ENCODE peak calls at places on chromosomes 16 and 17, in four cellular contexts. One of them, this sample, is unnamed.

GRCh38 chr17:67689534-67690177 is 28.1 kb upstream of the NOL11 start:
- DNase-seq in HepG2: peak; percentile 58
- DNase-seq in GM12878: peak; percentile 37
- DNase-seq in H1: no peak
- DNase-seq in this sample: peak; percentile 77

GRCh38 chr17:39972271-39972670 is 8.3 kb upstream of the PSMD3 start:
- DNase-seq in HepG2: no peak
- DNase-seq in GM12878: no peak
- DNase-seq in H1: no peak
- DNase-seq in this sample: no peak

GRCh38 chr16:69334696-69335095 is 4.3 kb upstream of the PDF start:
- DNase-seq in HepG2: no peak
- DNase-seq in GM12878: no peak
- DNase-seq in H1: no peak
- DNase-seq in this sample: no peak

GRCh38 chr16:23225634-23226033 is 43.1 kb downstream of the SCNN1G start:
- DNase-seq in HepG2: no peak
- DNase-seq in GM12878: no peak
- DNase-seq in H1: no peak
- DNase-seq in this sample: no peak

GRCh38 chr17:29573558-29573870 is 5.0 kb downstream of the TP53I13 start:
- DNase-seq in HepG2: no peak
- DNase-seq in GM12878: no peak
- DNase-seq in H1: no peak
- DNase-seq in this sample: no peak

GRCh38 chr16:84084570-84085270 is 32.0 kb downstream of the MBTPS1 start:
- DNase-seq in HepG2: peak; percentile 78
- DNase-seq in GM12878: peak; percentile 28
- DNase-seq in H1: peak; percentile 80
- DNase-seq in this sample: peak; percentile 84

GRCh38 chr16:27317738-27318398 is 4.1 kb downstream of the IL4R start:
- DNase-seq in HepG2: no peak
- DNase-seq in GM12878: no peak
- DNase-seq in H1: no peak
- DNase-seq in this sample: no peak

GRCh38 chr17:81711814-81712467 is at the start of gene SLC25A10:
- DNase-seq in HepG2: peak; percentile 89
- DNase-seq in GM12878: no peak
- DNase-seq in H1: peak; percentile 85
- DNase-seq in this sample: peak; percentile 99

GRCh38 chr17:38578229-38578628 is 27.5 kb downstream of the SRCIN1 start:
- DNase-seq in HepG2: no peak
- DNase-seq in GM12878: no peak
- DNase-seq in H1: no peak
- DNase-seq in this sample: peak; percentile 84

GRCh38 chr17:49616546-49617205 is 41.0 kb downstream of the NXPH3 start:
- DNase-seq in HepG2: no peak
- DNase-seq in GM12878: no peak
- DNase-seq in H1: no peak
- DNase-seq in this sample: no peak

GRCh38 chr17:51435641-51436091 is 175.3 kb downstream of the UTP18 start:
- DNase-seq in HepG2: peak; percentile 92
- DNase-seq in GM12878: no peak
- DNase-seq in H1: peak; percentile 72
- DNase-seq in this sample: peak; percentile 66

GRCh38 chr16:6125483-6126259 is 1028.1 kb upstream of the EEF2KMT start:
- DNase-seq in HepG2: no peak
- DNase-seq in GM12878: no peak
- DNase-seq in H1: no peak
- DNase-seq in this sample: no peak

GRCh38 chr17:80817861-80818260 is 173.8 kb upstream of the CHMP6 start:
- DNase-seq in HepG2: no peak
- DNase-seq in GM12878: no peak
- DNase-seq in H1: no peak
- DNase-seq in this sample: peak; percentile 35

GRCh38 chr16:48194828-48195566 is 39.2 kb upstream of the ABCC12 start:
- DNase-seq in HepG2: peak; percentile 86
- DNase-seq in GM12878: no peak
- DNase-seq in H1: no peak
- DNase-seq in this sample: no peak

GRCh38 chr16:48013476-48013875 is 142.3 kb downstream of the ABCC12 start:
- DNase-seq in HepG2: no peak
- DNase-seq in GM12878: no peak
- DNase-seq in H1: no peak
- DNase-seq in this sample: no peak

GRCh38 chr17:28247671-28248556 is 71.1 kb upstream of the TMEM97 start:
- DNase-seq in HepG2: no peak
- DNase-seq in GM12878: no peak
- DNase-seq in H1: no peak
- DNase-seq in this sample: peak; percentile 38

GRCh38 chr16:70804729-70805169 is 3.8 kb upstream of the VAC14 start:
- DNase-seq in HepG2: no peak
- DNase-seq in GM12878: no peak
- DNase-seq in H1: no peak
- DNase-seq in this sample: no peak

GRCh38 chr16:83624436-83625120 is 183.2 kb upstream of the HSBP1 start:
- DNase-seq in HepG2: no peak
- DNase-seq in GM12878: no peak
- DNase-seq in H1: peak; percentile 41
- DNase-seq in this sample: no peak

GRCh38 chr17:20268700-20269475 is 198.5 kb downstream of the LGALS9B start:
- DNase-seq in HepG2: no peak
- DNase-seq in GM12878: no peak
- DNase-seq in H1: no peak
- DNase-seq in this sample: no peak

GRCh38 chr17:43784628-43785101 is 4.4 kb downstream of the CFAP97D1 start:
- DNase-seq in HepG2: peak; percentile 68
- DNase-seq in GM12878: no peak
- DNase-seq in H1: no peak
- DNase-seq in this sample: no peak

GRCh38 chr17:38742431-38743308 is 5.5 kb downstream of the PCGF2 start:
- DNase-seq in HepG2: peak; percentile 45
- DNase-seq in GM12878: no peak
- DNase-seq in H1: no peak
- DNase-seq in this sample: peak; percentile 84

GRCh38 chr16:27430923-27431484 is 29.0 kb downstream of the IL21R start:
- DNase-seq in HepG2: no peak
- DNase-seq in GM12878: no peak
- DNase-seq in H1: peak; percentile 31
- DNase-seq in this sample: no peak

GRCh38 chr17:66711403-66711802 is 123.5 kb upstream of the CACNG5 start:
- DNase-seq in HepG2: no peak
- DNase-seq in GM12878: no peak
- DNase-seq in H1: no peak
- DNase-seq in this sample: no peak

GRCh38 chr17:30957741-30958140 is 13.1 kb upstream of the RNF135 start:
- DNase-seq in HepG2: no peak
- DNase-seq in GM12878: no peak
- DNase-seq in H1: no peak
- DNase-seq in this sample: no peak

GRCh38 chr17:7667616-7668406 is 17.1 kb downstream of the ATP1B2 start:
- DNase-seq in HepG2: no peak
- DNase-seq in GM12878: no peak
- DNase-seq in H1: no peak
- DNase-seq in this sample: no peak

GRCh38 chr17:37406635-37407455 is at the start of the genes ACACA and TADA2A:
- DNase-seq in HepG2: peak; percentile 63
- DNase-seq in GM12878: no peak
- DNase-seq in H1: peak; percentile 83
- DNase-seq in this sample: peak; percentile 98

GRCh38 chr17:81907219-81908145 is 3.7 kb downstream of the PCYT2 start:
- DNase-seq in HepG2: no peak
- DNase-seq in GM12878: no peak
- DNase-seq in H1: no peak
- DNase-seq in this sample: no peak

GRCh38 chr17:38743556-38744171 is 4.5 kb downstream of the PCGF2 start:
- DNase-seq in HepG2: no peak
- DNase-seq in GM12878: no peak
- DNase-seq in H1: no peak
- DNase-seq in this sample: no peak

GRCh38 chr16:9159839-9160550 is 68.6 kb downstream of the HAPSTR1 start:
- DNase-seq in HepG2: peak; percentile 67
- DNase-seq in GM12878: peak; percentile 4
- DNase-seq in H1: peak; percentile 90
- DNase-seq in this sample: peak; percentile 80

DNA sequence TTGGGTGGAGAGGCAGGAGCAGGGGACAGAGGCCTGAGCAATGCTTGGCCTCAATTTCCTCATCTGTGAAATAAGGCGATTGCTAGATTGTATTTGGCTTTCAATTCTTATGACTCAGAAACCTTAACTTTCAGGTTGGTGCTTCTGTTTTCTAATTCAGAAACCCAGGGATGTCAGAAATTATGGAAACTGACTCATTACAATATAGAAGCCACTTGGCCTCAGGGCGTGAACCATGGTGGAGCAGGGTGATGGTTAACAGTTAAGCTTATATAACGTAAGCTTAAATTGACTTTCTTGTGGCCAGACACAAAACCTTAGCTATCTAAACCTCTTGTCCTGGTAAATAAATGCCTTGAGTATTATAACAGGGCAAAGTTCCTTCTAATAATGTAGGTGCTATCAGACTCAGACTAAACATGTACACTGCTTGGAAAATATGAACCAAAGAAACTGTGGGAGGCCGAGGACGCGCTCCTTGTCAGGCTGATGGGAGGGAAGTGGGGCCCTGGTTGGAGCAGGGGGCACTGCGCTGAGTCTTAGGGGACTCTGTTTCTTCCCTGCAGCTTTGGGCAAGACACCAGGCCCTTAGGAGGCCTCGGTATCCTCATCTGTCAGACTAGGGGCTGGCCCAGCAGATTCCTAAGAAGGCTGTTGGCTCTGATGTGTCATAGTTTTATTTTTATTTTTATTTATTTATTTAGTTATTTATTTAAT is 17.2 kb upstream of the SREBF1 start:
- DNase-seq in HepG2: no peak
- DNase-seq in GM12878: no peak
- DNase-seq in H1: no peak
- DNase-seq in this sample: no peak
- TF ChIP-seq TCF12 in HepG2: no peak
- TF ChIP-seq TCF12 in GM12878: no peak
- TF ChIP-seq TCF12 in H1: no peak
- TF ChIP-seq TCF12 in this sample: no peak

DNA sequence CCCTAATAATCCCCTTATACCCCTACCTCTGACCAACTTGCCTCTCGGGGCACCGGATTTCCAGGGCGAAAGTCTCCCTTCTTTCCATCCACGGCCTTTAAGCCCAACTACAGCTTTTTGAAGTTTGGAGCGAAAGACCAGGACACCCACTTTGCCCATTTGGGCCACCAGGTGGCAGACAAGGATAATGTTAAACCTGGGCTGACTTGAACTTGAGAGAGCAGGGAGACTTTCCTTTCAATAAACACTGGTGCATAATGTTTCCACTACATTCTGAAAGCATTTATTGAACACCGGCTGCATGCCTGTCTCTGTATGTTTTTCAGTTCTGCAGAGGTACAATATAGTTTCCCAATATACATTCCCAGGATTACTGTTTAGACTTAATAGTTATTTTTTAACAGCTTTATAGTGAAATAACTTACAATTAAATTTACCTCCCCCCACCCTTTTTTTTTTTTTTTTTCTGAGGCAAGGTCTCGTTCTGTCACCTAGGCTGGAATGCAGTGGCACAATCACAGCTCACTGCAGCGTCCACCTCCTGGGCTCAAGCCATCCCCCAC is 6.9 kb upstream of the CES3 start:
- DNase-seq in HepG2: peak; percentile 85
- DNase-seq in GM12878: peak; percentile 45
- DNase-seq in H1: peak; percentile 88
- DNase-seq in this sample: peak; percentile 83
- TF ChIP-seq TCF12 in HepG2: no peak
- TF ChIP-seq TCF12 in GM12878: no peak
- TF ChIP-seq TCF12 in H1: no peak
- TF ChIP-seq TCF12 in this sample: no peak

GRCh38 chr17:4967539-4968165 is at the start of gene SPAG7:
- DNase-seq in HepG2: peak; percentile 90
- DNase-seq in GM12878: peak; percentile 90
- DNase-seq in H1: peak; percentile 98
- DNase-seq in this sample: peak; percentile 95

GRCh38 chr17:4969551-4970231 is 2.1 kb upstream of the SPAG7 start:
- DNase-seq in HepG2: peak; percentile 46
- DNase-seq in GM12878: no peak
- DNase-seq in H1: no peak
- DNase-seq in this sample: no peak

GRCh38 chr17:4970273-4970672 is 2.7 kb upstream of the SPAG7 start:
- DNase-seq in HepG2: no peak
- DNase-seq in GM12878: no peak
- DNase-seq in H1: no peak
- DNase-seq in this sample: no peak

GRCh38 chr17:4968166-4968915 is 724 bp upstream of the SPAG7 start:
- DNase-seq in HepG2: no peak
- DNase-seq in GM12878: no peak
- DNase-seq in H1: peak; percentile 72
- DNase-seq in this sample: peak; percentile 82

DNA sequence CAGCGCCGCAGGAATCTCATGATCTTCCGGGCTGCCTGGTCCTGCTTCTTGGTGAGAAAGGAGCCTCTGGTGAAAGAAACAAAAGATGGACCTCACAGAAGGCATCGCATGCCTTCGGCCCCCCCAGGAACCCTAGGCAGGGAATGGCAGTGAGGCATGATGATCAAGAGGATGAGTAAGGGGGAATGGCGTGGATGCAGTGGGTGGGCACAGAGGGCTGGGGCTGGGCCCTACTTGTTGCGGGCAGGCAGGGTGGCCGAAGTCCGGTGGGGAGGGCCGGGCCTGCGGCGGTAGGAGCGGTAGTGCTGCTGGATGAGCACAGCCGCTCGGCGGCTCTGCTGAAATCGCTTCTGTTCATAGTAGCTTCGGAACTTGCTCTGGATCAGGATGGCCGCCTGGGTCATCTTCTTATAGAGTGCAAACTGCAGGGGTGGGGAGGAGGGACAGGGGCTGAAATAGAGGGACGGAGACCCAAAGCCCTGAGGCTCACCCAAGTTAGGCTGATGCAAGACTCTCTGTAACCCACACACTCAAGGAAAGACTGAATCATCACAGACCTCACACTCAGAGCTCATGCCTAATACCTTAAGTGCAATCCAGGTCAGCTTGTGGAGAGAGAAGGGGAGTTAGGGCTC is 1.4 kb upstream of the SPAG7 start:
- DNase-seq in HepG2: no peak
- DNase-seq in GM12878: no peak
- DNase-seq in H1: no peak
- DNase-seq in this sample: peak; percentile 48
- TF ChIP-seq TCF12 in HepG2: no peak
- TF ChIP-seq TCF12 in GM12878: no peak
- TF ChIP-seq TCF12 in H1: no peak
- TF ChIP-seq TCF12 in this sample: no peak

GRCh38 chr16:88790312-88791150 is 5.5 kb upstream of the PIEZO1 start:
- DNase-seq in HepG2: no peak
- DNase-seq in GM12878: no peak
- DNase-seq in H1: peak; percentile 61
- DNase-seq in this sample: no peak

GRCh38 chr16:88792668-88793587 is 7.9 kb upstream of the PIEZO1 start:
- DNase-seq in HepG2: no peak
- DNase-seq in GM12878: no peak
- DNase-seq in H1: peak; percentile 50
- DNase-seq in this sample: no peak

GRCh38 chr16:88789593-88789992 is 4.6 kb upstream of the PIEZO1 start:
- DNase-seq in HepG2: no peak
- DNase-seq in GM12878: no peak
- DNase-seq in H1: no peak
- DNase-seq in this sample: no peak

GRCh38 chr16:88796278-88796677 is 7.3 kb upstream of the CDT1 start:
- DNase-seq in HepG2: no peak
- DNase-seq in GM12878: no peak
- DNase-seq in H1: no peak
- DNase-seq in this sample: no peak

GRCh38 chr16:88792078-88792550 is 7.1 kb upstream of the PIEZO1 start:
- DNase-seq in HepG2: no peak
- DNase-seq in GM12878: no peak
- DNase-seq in H1: no peak
- DNase-seq in this sample: no peak
- TF ChIP-seq TCF12 in HepG2: no peak
- TF ChIP-seq TCF12 in GM12878: no peak
- TF ChIP-seq TCF12 in H1: no peak
- TF ChIP-seq TCF12 in this sample: no peak

This sample was measured in SK-N-SH.